ENCODE peak calls at places on chromosomes 2 and 18, in nine cellular contexts. I is NCI-H1436; E is T-helper 1 cell; Z is activated CD4-positive, alpha-beta T cell treated with anti-CD3 and anti-CD28 coated beads, Interleukin-2, amount 10 ng/mL, durations not matched to agents 7 days and 5 days; X is EL; B is lower lobe of right lung; W is stimulated activated CD8-positive, alpha-beta memory T cell treated with anti-CD3 and anti-CD28 coated beads, Interleukin-15, amount 100 ng/mL, for 48 hours; K is choroid plexus epithelial cell; G is spleen. O is an unnamed sample.

GRCh38 chr18:57194070-57194469 is 47.2 kb downstream of the BOD1L2 start:
- DNase-seq in Z (no peak), W (no peak), E (no peak), X (no peak), B (no peak), G (no peak), I (no peak), K (no peak), O (no peak)

GRCh38 chr2:88874063-88874657 is 182.7 kb downstream of the RPIA start:
- DNase-seq in G (no peak), W (no peak), E (no peak), K (peak; percentile 83), I (peak; percentile 22), X (peak; percentile 48), B (no peak), Z (peak; percentile 69), O (no peak)

GRCh38 chr18:51563401-51563800 is 365.9 kb upstream of the MEX3C start:
- DNase-seq in K (no peak), X (no peak), B (no peak), Z (no peak), G (no peak), I (no peak), E (no peak), W (no peak), O (no peak)

GRCh38 chr18:60448487-60449267 is 76.1 kb upstream of the MC4R start:
- DNase-seq in X (no peak), E (no peak), G (no peak), W (no peak), Z (no peak), K (no peak), B (no peak), I (no peak), O (no peak)

GRCh38 chr2:181038796-181039195 is 58.4 kb downstream of the UBE2E3 start:
- DNase-seq in B (no peak), W (no peak), E (no peak), I (no peak), G (no peak), X (peak; percentile 36), Z (no peak), K (no peak), O (no peak)

GRCh38 chr2:188819781-188820180 is 154.4 kb upstream of the COL3A1 start:
- DNase-seq in W (no peak), X (peak; percentile 19), B (no peak), Z (no peak), K (peak; percentile 54), E (no peak), I (no peak), G (no peak), O (no peak)

GRCh38 chr2:10367472-10368439 is 65.1 kb downstream of the HPCAL1 start:
- DNase-seq in Z (no peak), W (no peak), B (no peak), G (no peak), X (no peak), E (no peak), K (no peak), I (no peak), O (no peak)

GRCh38 chr18:41674466-41674865 is 280.6 kb upstream of the PIK3C3 start:
- DNase-seq in Z (no peak), G (no peak), K (no peak), X (no peak), I (no peak), B (no peak), W (no peak), E (no peak), O (no peak)

GRCh38 chr2:169561364-169561763 is 12.3 kb downstream of the FASTKD1 start:
- DNase-seq in I (no peak), W (no peak), B (no peak), E (no peak), K (no peak), Z (no peak), X (no peak), G (no peak), O (no peak)

GRCh38 chr18:79866889-79867574 is 69.3 kb downstream of the KCNG2 start:
- DNase-seq in E (no peak), W (no peak), B (no peak), K (peak; percentile 28), Z (no peak), G (peak; percentile 24), X (peak; percentile 18), I (no peak), O (no peak)

GRCh38 chr2:148614024-148614331 is 30.6 kb upstream of the EPC2 start:
- DNase-seq in I (peak; percentile 17), E (no peak), B (no peak), K (peak; percentile 26), Z (no peak), G (no peak), W (no peak), X (peak; percentile 62), O (no peak)